ENCODE peak calls at places on chromosomes 6 and 20, in four cellular contexts. H is IMR-90, I is K562, G is GM12878. F is an unnamed sample.

GRCh38 chr6:140854363-140854762 is 1278.4 kb upstream of the GJE1 start:
- DNase-seq in I (no peak), G (no peak), H (no peak), F (no peak)

GRCh38 chr6:25223421-25224052 is 55.6 kb upstream of the CARMIL1 start:
- DNase-seq in I (peak), G (peak), H (peak), F (peak)

GRCh38 chr6:128932061-128932460 is 49.1 kb downstream of the LAMA2 start:
- DNase-seq in G (no peak), H (peak), I (no peak), F (no peak)

GRCh38 chr6:159184559-159184958 is 15.4 kb downstream of the FNDC1 start:
- DNase-seq in G (no peak), I (no peak), H (no peak), F (no peak)

GRCh38 chr6:31837612-31838553 is 10.3 kb downstream of the HSPA1B start:
- DNase-seq in H (no peak), I (no peak), G (no peak), F (no peak)

GRCh38 chr20:48603116-48603818 is 224.5 kb downstream of the PREX1 start:
- DNase-seq in G (no peak), H (no peak), I (no peak), F (no peak)

GRCh38 chr20:29741894-29742698 is 1515.4 kb upstream of the DEFB115 start:
- DNase-seq in H (no peak), I (peak), G (no peak), F (no peak)

GRCh38 chr20:48286571-48287551 is 501.6 kb upstream of the SULF2 start:
- DNase-seq in G (no peak), I (no peak), H (no peak), F (no peak)

GRCh38 chr20:48738399-48739304 is 89.1 kb downstream of the PREX1 start:
- DNase-seq in H (no peak), I (no peak), G (peak), F (no peak)

GRCh38 chr20:23515250-23515939 is 24.5 kb downstream of the CST8 start:
- DNase-seq in I (no peak), H (peak), G (no peak), F (no peak)

GRCh38 chr6:158011980-158012566 is 30.4 kb downstream of the SYNJ2 start:
- DNase-seq in H (no peak), G (no peak), I (no peak), F (no peak)

GRCh38 chr20:7195704-7196103 is 428.2 kb downstream of the BMP2 start:
- DNase-seq in G (no peak), H (no peak), I (no peak), F (no peak)

GRCh38 chr6:158283304-158284005 is 28.8 kb upstream of the TULP4 start:
- DNase-seq in G (no peak), I (no peak), H (peak), F (no peak)

GRCh38 chr6:33414592-33415271 is 3.2 kb downstream of the CUTA start:
- DNase-seq in G (no peak), H (no peak), I (peak), F (no peak)

GRCh38 chr6:148166339-148166949 is 176.2 kb upstream of the SASH1 start:
- DNase-seq in H (peak), G (no peak), I (peak), F (no peak)

GRCh38 chr6:42450314-42451145 is 1.2 kb downstream of the TRERF1 start:
- DNase-seq in G (no peak), H (peak), I (no peak), F (no peak)

GRCh38 chr20:40494238-40494637 is 194.8 kb downstream of the MAFB start:
- DNase-seq in G (no peak), I (no peak), H (no peak), F (no peak)

GRCh38 chr6:117467876-117468275 is 14.6 kb upstream of the DCBLD1 start:
- DNase-seq in H (no peak), G (no peak), I (no peak), F (no peak)

GRCh38 chr6:34717466-34717865 is 20.9 kb upstream of the ILRUN start:
- DNase-seq in I (no peak), G (no peak), H (no peak), F (no peak)

GRCh38 chr6:129641344-129641743 is 68.6 kb downstream of the ARHGAP18 start:
- DNase-seq in H (peak), I (no peak), G (no peak), F (no peak)

GRCh38 chr6:109406196-109406595 is 23.9 kb upstream of the CD164 start:
- DNase-seq in H (peak), I (no peak), G (no peak), F (no peak)

GRCh38 chr6:21587182-21587924 is 6.2 kb upstream of the SOX4 start:
- DNase-seq in I (no peak), G (no peak), H (peak), F (no peak)

GRCh38 chr20:58599966-58600365 is 51.1 kb upstream of the STX16 start:
- DNase-seq in G (no peak), I (no peak), H (no peak), F (no peak)

GRCh38 chr20:38143646-38144554 is 21.2 kb downstream of the TGM2 start:
- DNase-seq in G (no peak), H (peak), I (peak), F (no peak)

GRCh38 chr20:14384820-14385740 is 47.7 kb upstream of the FLRT3 start:
- DNase-seq in H (no peak), I (no peak), G (no peak), F (no peak)

GRCh38 chr20:8394308-8394945 is 262.4 kb downstream of the PLCB1 start:
- DNase-seq in G (peak), I (no peak), H (peak), F (no peak)

GRCh38 chr6:109527989-109528388 is 45.0 kb upstream of the ZBTB24 start:
- DNase-seq in I (peak), G (no peak), H (peak), F (no peak)

GRCh38 chr20:17625246-17626051 is 55.6 kb downstream of the DSTN start:
- DNase-seq in I (no peak), H (no peak), G (no peak), F (no peak)

GRCh38 chr6:27672113-27672799 is 199.4 kb upstream of the ZNF184 start:
- DNase-seq in H (peak), G (no peak), I (peak), F (peak)

GRCh38 chr6:32668226-32668747 is 1.8 kb upstream of the HLA-DQB1 start:
- DNase-seq in G (peak), H (peak), I (no peak), F (no peak)

GRCh38 chr6:2641044-2641673 is 109.6 kb downstream of the MYLK4 start:
- DNase-seq in I (no peak), H (no peak), G (no peak), F (no peak)

GRCh38 chr20:57434390-57434700 is 43.1 kb downstream of the RBM38 start:
- DNase-seq in H (no peak), G (no peak), I (no peak), F (no peak)

GRCh38 chr20:24872291-24873014 is 76.6 kb upstream of the CST7 start:
- DNase-seq in I (no peak), G (no peak), H (no peak), F (no peak)

GRCh38 chr6:164106345-164106769 is 691.8 kb downstream of the QKI start:
- DNase-seq in H (no peak), I (peak), G (no peak), F (no peak)

GRCh38 chr6:164107297-164107995 is 692.9 kb downstream of the QKI start:
- DNase-seq in H (no peak), G (no peak), I (no peak), F (no peak)

GRCh38 chr6:164108869-164109769 is 694.6 kb downstream of the QKI start:
- DNase-seq in I (no peak), G (no peak), H (no peak), F (no peak)

GRCh38 chr6:164109770-164110140 is 695.2 kb downstream of the QKI start:
- DNase-seq in I (peak), H (no peak), G (no peak), F (peak)

DNA sequence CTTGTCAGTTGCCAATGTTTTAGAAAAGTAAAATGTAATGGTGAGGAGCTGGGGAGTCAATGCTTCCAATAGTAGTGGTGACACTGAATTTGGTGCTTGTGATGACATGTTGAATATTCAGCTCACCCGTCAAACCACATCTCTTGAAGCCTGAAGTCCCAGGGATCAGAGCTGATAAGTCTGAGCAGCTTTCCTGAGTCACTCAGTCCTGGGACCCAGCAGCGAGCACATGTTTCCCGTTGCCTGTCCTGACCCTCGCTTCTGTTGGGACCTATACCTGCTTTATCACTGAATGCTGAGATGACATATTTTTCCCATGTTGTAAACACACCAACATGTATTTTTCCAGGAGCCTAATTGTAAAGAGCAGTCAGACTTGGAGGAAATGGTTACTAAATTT is 693.6 kb downstream of the QKI start:
- DNase-seq in I (no peak), G (no peak), H (no peak), F (no peak)
- TF ChIP-seq CHD1 in I (no peak), G (no peak), H (no peak), F (no peak)

GRCh38 chr6:134752445-134752844 is 197.5 kb downstream of the ALDH8A1 start:
- DNase-seq in G (no peak), H (no peak), I (no peak), F (no peak)

GRCh38 chr6:134748484-134748883 is 201.4 kb downstream of the ALDH8A1 start:
- DNase-seq in H (no peak), G (no peak), I (no peak), F (no peak)

GRCh38 chr6:134754013-134754690 is 195.7 kb downstream of the ALDH8A1 start:
- DNase-seq in I (no peak), H (peak), G (no peak), F (no peak)

GRCh38 chr6:134750669-134751068 is 199.2 kb downstream of the ALDH8A1 start:
- DNase-seq in H (peak), I (no peak), G (no peak), F (no peak)

GRCh38 chr6:134753001-134753400 is 196.9 kb downstream of the ALDH8A1 start:
- DNase-seq in H (no peak), I (no peak), G (no peak), F (no peak)
- TF ChIP-seq CHD1 in H (no peak), I (no peak), G (no peak), F (no peak)

GRCh38 chr6:46046558-46047169 is 31.0 kb upstream of the CLIC5 start:
- DNase-seq in H (no peak), G (no peak), I (no peak), F (no peak)

GRCh38 chr6:46044876-46045617 is 29.4 kb upstream of the CLIC5 start:
- DNase-seq in I (no peak), H (peak), G (no peak), F (no peak)

GRCh38 chr6:46039646-46040045 is 24.0 kb upstream of the CLIC5 start:
- DNase-seq in G (no peak), H (no peak), I (no peak), F (no peak)

GRCh38 chr6:46040288-46040687 is 24.6 kb upstream of the CLIC5 start:
- DNase-seq in H (no peak), G (no peak), I (no peak), F (no peak)

GRCh38 chr6:46042355-46042999 is 26.8 kb upstream of the CLIC5 start:
- DNase-seq in G (no peak), I (peak), H (peak), F (no peak)
- TF ChIP-seq CHD1 in G (no peak), I (no peak), H (no peak), F (no peak)

GRCh38 chr6:45609141-45609638 is 231.5 kb upstream of the SUPT3H start:
- DNase-seq in H (peak), G (no peak), I (no peak), F (no peak)
- TF ChIP-seq CHD1 in H (no peak), G (no peak), I (no peak), F (no peak)

DNA sequence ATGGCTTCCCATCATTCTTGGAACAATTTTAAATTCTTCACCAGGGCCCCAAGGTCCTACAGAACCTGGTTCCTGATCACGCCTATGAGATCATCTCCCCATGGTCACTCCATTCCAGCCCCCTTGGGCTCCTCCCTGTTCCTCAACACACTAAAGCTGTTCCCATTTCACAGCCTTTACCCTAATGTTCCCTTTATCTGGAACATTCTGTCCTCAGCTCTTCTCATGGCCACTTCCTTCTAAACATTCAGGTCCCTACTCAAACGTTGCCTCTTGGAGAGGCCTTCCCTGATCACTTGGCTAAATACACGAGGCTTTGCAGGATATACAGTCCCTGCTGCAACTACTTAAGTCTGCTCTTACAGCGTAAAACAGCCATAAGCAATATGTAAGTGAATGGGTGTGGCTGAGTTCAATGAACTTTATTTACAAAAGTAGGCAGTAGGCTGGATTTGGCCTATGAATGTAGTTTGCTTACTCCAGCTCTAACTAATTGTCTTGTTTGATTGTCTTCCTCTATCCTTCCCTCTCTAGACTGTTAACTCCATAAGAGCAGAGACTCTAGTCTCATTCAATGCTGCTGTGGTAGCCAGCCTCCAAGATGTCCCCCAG is 29.5 kb upstream of the TTPAL start:
- DNase-seq in H (no peak), G (no peak), I (no peak), F (no peak)
- TF ChIP-seq CHD1 in H (no peak), G (no peak), I (no peak), F (no peak)

DNA sequence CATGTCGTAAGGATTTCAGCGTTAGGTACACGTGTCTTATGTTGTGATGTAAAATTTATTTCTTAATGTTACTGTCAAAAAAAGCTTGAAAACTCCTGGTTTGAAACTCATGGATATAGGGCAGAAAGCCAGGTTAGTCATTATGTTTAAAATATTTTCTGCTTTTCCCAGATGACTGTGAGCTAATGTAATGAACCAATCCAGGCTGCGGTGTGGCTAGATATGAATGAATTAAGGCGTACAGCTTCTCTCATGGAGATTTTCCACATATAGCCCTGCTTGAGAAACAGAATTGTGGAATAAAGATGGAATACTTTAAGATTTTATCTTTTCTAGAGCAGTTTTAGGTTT is 80.3 kb upstream of the STMND1 start:
- DNase-seq in H (peak), G (no peak), I (no peak), F (no peak)
- TF ChIP-seq CHD1 in H (no peak), G (no peak), I (no peak), F (no peak)

GRCh38 chr20:32664352-32665159 is 9.2 kb downstream of the C20orf203 start:
- DNase-seq in I (no peak), H (no peak), G (no peak), F (no peak)
- TF ChIP-seq CHD1 in I (no peak), H (no peak), G (no peak), F (no peak)

GRCh38 chr6:111995409-111995808 is 58.5 kb upstream of the CCN6 start:
- DNase-seq in H (no peak), I (no peak), G (no peak), F (no peak)
- TF ChIP-seq CHD1 in H (no peak), I (no peak), G (no peak), F (no peak)

F was measured in H1.